ENCODE peak calls at places on chromosome 12, in four cellular contexts. One of them, this sample, is unnamed.

GRCh38 chr12:98224584-98225221 is 290.7 kb upstream of the TMPO start:
- DNase-seq in naive thymus-derived CD8-positive, alpha-beta T cell: no peak
- DNase-seq in PC-3: no peak
- DNase-seq in H4: no peak
- DNase-seq in this sample: no peak

GRCh38 chr12:115267891-115268290 is 583.9 kb upstream of the TBX3 start:
- DNase-seq in PC-3: no peak
- DNase-seq in H4: no peak
- DNase-seq in naive thymus-derived CD8-positive, alpha-beta T cell: no peak
- DNase-seq in this sample: no peak

GRCh38 chr12:108884116-108885012 is 4.5 kb downstream of the DAO start:
- DNase-seq in H4: peak; percentile 49
- DNase-seq in naive thymus-derived CD8-positive, alpha-beta T cell: peak; percentile 45
- DNase-seq in PC-3: peak; percentile 76
- DNase-seq in this sample: peak; percentile 51

GRCh38 chr12:65510584-65511050 is 232.1 kb downstream of the MSRB3 start:
- DNase-seq in PC-3: no peak
- DNase-seq in H4: no peak
- DNase-seq in naive thymus-derived CD8-positive, alpha-beta T cell: no peak
- DNase-seq in this sample: no peak

GRCh38 chr12:132152411-132152821 is 8.2 kb downstream of the NOC4L start:
- DNase-seq in naive thymus-derived CD8-positive, alpha-beta T cell: no peak
- DNase-seq in H4: no peak
- DNase-seq in PC-3: no peak
- DNase-seq in this sample: no peak

GRCh38 chr12:80892597-80893445 is 44.9 kb downstream of the LIN7A start:
- DNase-seq in H4: no peak
- DNase-seq in naive thymus-derived CD8-positive, alpha-beta T cell: no peak
- DNase-seq in PC-3: no peak
- DNase-seq in this sample: no peak

GRCh38 chr12:4824415-4824814 is 85.3 kb upstream of the KCNA1 start:
- DNase-seq in H4: peak; percentile 31
- DNase-seq in PC-3: peak; percentile 35
- DNase-seq in naive thymus-derived CD8-positive, alpha-beta T cell: no peak
- DNase-seq in this sample: no peak

GRCh38 chr12:108610856-108611605 is 13.1 kb upstream of the TMEM119 start:
- DNase-seq in PC-3: no peak
- DNase-seq in naive thymus-derived CD8-positive, alpha-beta T cell: no peak
- DNase-seq in H4: no peak
- DNase-seq in this sample: no peak

GRCh38 chr12:124002021-124002640 is 29.1 kb downstream of the ZNF664 start:
- DNase-seq in PC-3: no peak
- DNase-seq in naive thymus-derived CD8-positive, alpha-beta T cell: no peak
- DNase-seq in H4: no peak
- DNase-seq in this sample: no peak

GRCh38 chr12:23423097-23423687 is 526.3 kb downstream of the SOX5 start:
- DNase-seq in PC-3: no peak
- DNase-seq in H4: no peak
- DNase-seq in naive thymus-derived CD8-positive, alpha-beta T cell: no peak
- DNase-seq in this sample: no peak

GRCh38 chr12:48442191-48442828 is 30.0 kb upstream of the ANP32D start:
- DNase-seq in PC-3: no peak
- DNase-seq in H4: no peak
- DNase-seq in naive thymus-derived CD8-positive, alpha-beta T cell: no peak
- DNase-seq in this sample: no peak

GRCh38 chr12:42810006-42810405 is 220.5 kb upstream of the PRICKLE1 start:
- DNase-seq in naive thymus-derived CD8-positive, alpha-beta T cell: no peak
- DNase-seq in H4: no peak
- DNase-seq in PC-3: peak; percentile 5
- DNase-seq in this sample: no peak

GRCh38 chr12:1811281-1811947 is 9.0 kb upstream of the LRTM2 start:
- DNase-seq in naive thymus-derived CD8-positive, alpha-beta T cell: no peak
- DNase-seq in PC-3: no peak
- DNase-seq in H4: no peak
- DNase-seq in this sample: no peak

GRCh38 chr12:115740586-115741155 is 536.8 kb downstream of the MED13L start:
- DNase-seq in naive thymus-derived CD8-positive, alpha-beta T cell: no peak
- DNase-seq in PC-3: no peak
- DNase-seq in H4: no peak
- DNase-seq in this sample: no peak

GRCh38 chr12:123971770-123972447 is 722 bp downstream of the CCDC92 start:
- DNase-seq in H4: peak; percentile 21
- DNase-seq in naive thymus-derived CD8-positive, alpha-beta T cell: peak; percentile 58
- DNase-seq in PC-3: peak; percentile 72
- DNase-seq in this sample: peak; percentile 29

GRCh38 chr12:59650594-59651229 is 54.9 kb downstream of the SLC16A7 start:
- DNase-seq in H4: no peak
- DNase-seq in naive thymus-derived CD8-positive, alpha-beta T cell: no peak
- DNase-seq in PC-3: no peak
- DNase-seq in this sample: no peak

GRCh38 chr12:104751024-104751570 is 207.0 kb downstream of the SLC41A2 start:
- DNase-seq in H4: no peak
- DNase-seq in PC-3: no peak
- DNase-seq in naive thymus-derived CD8-positive, alpha-beta T cell: no peak
- DNase-seq in this sample: no peak

GRCh38 chr12:53726946-53727309 is 324 bp downstream of the CALCOCO1 start:
- DNase-seq in H4: no peak
- DNase-seq in PC-3: peak; percentile 17
- DNase-seq in naive thymus-derived CD8-positive, alpha-beta T cell: no peak
- DNase-seq in this sample: no peak

GRCh38 chr12:115172521-115172920 is 488.5 kb upstream of the TBX3 start:
- DNase-seq in PC-3: no peak
- DNase-seq in naive thymus-derived CD8-positive, alpha-beta T cell: no peak
- DNase-seq in H4: no peak
- DNase-seq in this sample: no peak

GRCh38 chr12:22459872-22460490 is 84.4 kb downstream of the C2CD5 start:
- DNase-seq in PC-3: peak; percentile 75
- DNase-seq in naive thymus-derived CD8-positive, alpha-beta T cell: peak; percentile 36
- DNase-seq in H4: peak; percentile 43
- DNase-seq in this sample: peak; percentile 18

GRCh38 chr12:116717466-116718457 is 20.1 kb downstream of the SPRING1 start:
- DNase-seq in H4: no peak
- DNase-seq in PC-3: no peak
- DNase-seq in naive thymus-derived CD8-positive, alpha-beta T cell: no peak
- DNase-seq in this sample: no peak

GRCh38 chr12:11513288-11513687 is 117.9 kb upstream of the PRB2 start:
- DNase-seq in H4: peak; percentile 27
- DNase-seq in naive thymus-derived CD8-positive, alpha-beta T cell: no peak
- DNase-seq in PC-3: peak; percentile 36
- DNase-seq in this sample: no peak

GRCh38 chr12:68794653-68795253 is 13.2 kb upstream of the MDM2 start:
- DNase-seq in naive thymus-derived CD8-positive, alpha-beta T cell: no peak
- DNase-seq in PC-3: peak; percentile 80
- DNase-seq in H4: no peak
- DNase-seq in this sample: no peak

GRCh38 chr12:14960548-14961465 is 594 bp downstream of the ARHGDIB start:
- DNase-seq in PC-3: peak; percentile 66
- DNase-seq in H4: peak; percentile 13
- DNase-seq in naive thymus-derived CD8-positive, alpha-beta T cell: peak; percentile 76
- DNase-seq in this sample: no peak

GRCh38 chr12:111221296-111222026 is 147.4 kb downstream of the PHETA1 start:
- DNase-seq in PC-3: peak; percentile 11
- DNase-seq in naive thymus-derived CD8-positive, alpha-beta T cell: no peak
- DNase-seq in H4: no peak
- DNase-seq in this sample: no peak

GRCh38 chr12:7934153-7934552 is 1.8 kb downstream of the SLC2A3 start:
- DNase-seq in H4: no peak
- DNase-seq in naive thymus-derived CD8-positive, alpha-beta T cell: no peak
- DNase-seq in PC-3: no peak
- DNase-seq in this sample: no peak

GRCh38 chr12:3487027-3487426 is 4.0 kb upstream of the PRMT8 start:
- DNase-seq in naive thymus-derived CD8-positive, alpha-beta T cell: no peak
- DNase-seq in PC-3: no peak
- DNase-seq in H4: no peak
- DNase-seq in this sample: no peak

GRCh38 chr12:10661338-10661737 is 12.5 kb downstream of the STYK1 start:
- DNase-seq in PC-3: peak; percentile 89
- DNase-seq in naive thymus-derived CD8-positive, alpha-beta T cell: no peak
- DNase-seq in H4: peak; percentile 39
- DNase-seq in this sample: no peak